ENCODE peak calls at places on chromosomes 7 and 10, in four cellular contexts. One of them, this sample, is unnamed.

GRCh38 chr7:114567416-114567815 is 152.8 kb downstream of the FOXP2 start:
- DNase-seq in GM06990: no peak
- DNase-seq in neural progenitor cell: no peak
- DNase-seq in cardiac muscle cell: no peak
- DNase-seq in this sample: no peak

GRCh38 chr7:33743594-33743993 is 161.7 kb upstream of the BMPER start:
- DNase-seq in GM06990: no peak
- DNase-seq in neural progenitor cell: no peak
- DNase-seq in cardiac muscle cell: peak
- DNase-seq in this sample: no peak

GRCh38 chr10:109411897-109412296 is 511.4 kb downstream of the XPNPEP1 start:
- DNase-seq in cardiac muscle cell: no peak
- DNase-seq in GM06990: no peak
- DNase-seq in neural progenitor cell: no peak
- DNase-seq in this sample: no peak

GRCh38 chr7:27774717-27775328 is 34.9 kb downstream of the TAX1BP1 start:
- DNase-seq in cardiac muscle cell: peak
- DNase-seq in neural progenitor cell: peak
- DNase-seq in GM06990: no peak
- DNase-seq in this sample: no peak

GRCh38 chr7:3867847-3868246 is 566.8 kb downstream of the SDK1 start:
- DNase-seq in cardiac muscle cell: peak
- DNase-seq in neural progenitor cell: no peak
- DNase-seq in GM06990: no peak
- DNase-seq in this sample: no peak

GRCh38 chr7:42289473-42289872 is 52.5 kb upstream of the GLI3 start:
- DNase-seq in neural progenitor cell: no peak
- DNase-seq in GM06990: no peak
- DNase-seq in cardiac muscle cell: no peak
- DNase-seq in this sample: no peak

GRCh38 chr10:77563638-77564270 is 73.9 kb downstream of the KCNMA1 start:
- DNase-seq in neural progenitor cell: no peak
- DNase-seq in cardiac muscle cell: no peak
- DNase-seq in GM06990: no peak
- DNase-seq in this sample: no peak

GRCh38 chr10:188546-188945 is 53.3 kb downstream of the ZMYND11 start:
- DNase-seq in GM06990: no peak
- DNase-seq in neural progenitor cell: no peak
- DNase-seq in cardiac muscle cell: no peak
- DNase-seq in this sample: no peak

GRCh38 chr10:26881600-26882331 is 21.0 kb upstream of the ABI1 start:
- DNase-seq in cardiac muscle cell: peak
- DNase-seq in neural progenitor cell: peak
- DNase-seq in GM06990: no peak
- DNase-seq in this sample: no peak

DNA sequence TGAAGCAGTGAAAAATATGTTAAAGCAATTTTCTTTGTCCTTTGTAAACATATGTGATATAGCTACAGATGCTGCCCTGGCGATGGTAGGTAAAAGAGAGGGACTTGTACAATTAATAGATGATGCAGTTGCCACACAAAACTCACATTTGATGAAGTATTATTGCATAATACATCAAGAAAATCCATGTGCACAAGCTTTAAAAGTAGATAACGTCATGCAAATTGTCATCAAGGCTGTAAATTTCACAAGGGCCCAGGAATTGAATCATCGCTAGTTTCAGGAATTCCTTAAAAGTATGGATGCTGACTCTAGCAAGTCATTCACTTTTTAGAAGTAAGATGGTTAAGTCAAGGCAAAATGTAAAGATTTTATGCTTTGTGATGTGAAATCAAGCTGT is 10.0 kb downstream of the CYP3A5 start:
- DNase-seq in cardiac muscle cell: no peak
- DNase-seq in neural progenitor cell: no peak
- DNase-seq in GM06990: no peak
- DNase-seq in this sample: no peak
- H3K4me3 ChIP-seq in cardiac muscle cell: no peak
- H3K4me3 ChIP-seq in neural progenitor cell: no peak
- H3K4me3 ChIP-seq in GM06990: no peak
- H3K4me3 ChIP-seq in this sample: no peak

GRCh38 chr10:105718207-105718995 is 1077.3 kb downstream of the SORCS3 start:
- DNase-seq in neural progenitor cell: no peak
- DNase-seq in cardiac muscle cell: no peak
- DNase-seq in GM06990: no peak
- DNase-seq in this sample: no peak
- H3K4me3 ChIP-seq in neural progenitor cell: no peak
- H3K4me3 ChIP-seq in cardiac muscle cell: no peak
- H3K4me3 ChIP-seq in GM06990: no peak
- H3K4me3 ChIP-seq in this sample: no peak

DNA sequence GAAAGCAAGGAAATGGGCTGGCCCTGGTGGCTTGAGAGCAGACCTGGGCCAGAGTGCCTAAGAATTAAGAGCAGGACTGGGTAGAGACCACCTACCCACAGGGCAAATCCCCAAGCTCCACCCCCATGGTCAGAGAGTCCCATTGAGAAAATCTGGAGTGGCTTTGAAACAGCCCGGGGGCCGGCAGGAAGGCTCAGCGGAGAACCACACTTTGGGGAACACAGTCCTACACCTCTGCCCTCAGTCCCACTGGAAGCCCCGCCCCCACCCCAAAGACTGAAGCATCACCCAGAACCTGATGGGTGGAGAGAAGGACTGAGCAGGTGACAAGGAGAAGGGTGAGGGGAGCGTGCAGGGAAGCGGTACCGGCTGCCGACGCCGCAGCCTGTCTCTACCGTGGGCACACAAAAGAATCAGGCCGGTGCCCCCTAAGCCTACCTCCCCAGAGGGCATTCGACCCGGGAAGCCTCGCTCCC is 3.6 kb downstream of the SMARCD3 start:
- DNase-seq in GM06990: no peak
- DNase-seq in cardiac muscle cell: no peak
- DNase-seq in neural progenitor cell: peak
- DNase-seq in this sample: no peak
- H3K4me3 ChIP-seq in GM06990: no peak
- H3K4me3 ChIP-seq in cardiac muscle cell: peak
- H3K4me3 ChIP-seq in neural progenitor cell: peak
- H3K4me3 ChIP-seq in this sample: peak

GRCh38 chr7:54166419-54166818 is 375.8 kb upstream of the VSTM2A start:
- DNase-seq in neural progenitor cell: no peak
- DNase-seq in cardiac muscle cell: no peak
- DNase-seq in GM06990: no peak
- DNase-seq in this sample: no peak
- H3K4me3 ChIP-seq in neural progenitor cell: no peak
- H3K4me3 ChIP-seq in cardiac muscle cell: no peak
- H3K4me3 ChIP-seq in GM06990: no peak
- H3K4me3 ChIP-seq in this sample: no peak

DNA sequence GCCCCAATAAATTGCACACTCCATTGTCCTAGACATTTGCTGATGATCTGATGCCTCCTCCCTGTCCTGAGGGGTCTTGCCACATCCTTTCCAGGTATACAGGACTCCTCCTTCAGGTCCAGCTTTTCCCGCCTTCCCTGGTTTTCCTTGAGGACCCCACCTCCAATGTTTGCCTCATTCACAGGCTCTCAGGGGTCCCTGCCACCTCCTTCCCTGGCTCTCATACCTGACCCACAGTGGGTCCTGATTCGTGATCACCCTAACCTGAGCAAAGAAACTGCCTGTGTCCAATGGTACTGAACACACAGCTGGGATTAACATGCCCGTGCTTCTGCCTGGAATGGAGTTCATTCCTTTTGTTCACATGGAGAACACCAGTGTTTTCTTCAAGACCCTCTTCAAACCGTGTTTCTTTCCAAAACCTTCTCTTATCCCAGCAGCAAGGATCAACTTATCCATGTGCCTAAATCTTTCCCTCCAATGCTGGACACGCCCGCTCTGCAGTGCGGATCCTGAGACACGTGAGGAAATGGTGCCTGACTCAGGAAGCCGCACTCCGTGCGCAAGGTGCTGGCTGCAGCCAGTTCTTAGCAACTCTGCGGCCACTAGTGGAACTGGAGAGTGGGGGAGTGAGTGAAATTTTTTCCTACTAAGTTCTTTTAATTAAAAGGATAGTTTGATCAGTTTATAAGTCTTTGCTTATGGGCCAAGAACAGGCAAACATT is 354.6 kb upstream of the SHH start:
- DNase-seq in GM06990: no peak
- DNase-seq in neural progenitor cell: no peak
- DNase-seq in cardiac muscle cell: no peak
- DNase-seq in this sample: no peak
- H3K4me3 ChIP-seq in GM06990: no peak
- H3K4me3 ChIP-seq in neural progenitor cell: no peak
- H3K4me3 ChIP-seq in cardiac muscle cell: no peak
- H3K4me3 ChIP-seq in this sample: no peak

GRCh38 chr7:11698273-11698930 is 133.6 kb downstream of the THSD7A start:
- DNase-seq in neural progenitor cell: no peak
- DNase-seq in GM06990: no peak
- DNase-seq in cardiac muscle cell: peak
- DNase-seq in this sample: no peak
- H3K4me3 ChIP-seq in neural progenitor cell: no peak
- H3K4me3 ChIP-seq in GM06990: no peak
- H3K4me3 ChIP-seq in cardiac muscle cell: no peak
- H3K4me3 ChIP-seq in this sample: no peak

DNA sequence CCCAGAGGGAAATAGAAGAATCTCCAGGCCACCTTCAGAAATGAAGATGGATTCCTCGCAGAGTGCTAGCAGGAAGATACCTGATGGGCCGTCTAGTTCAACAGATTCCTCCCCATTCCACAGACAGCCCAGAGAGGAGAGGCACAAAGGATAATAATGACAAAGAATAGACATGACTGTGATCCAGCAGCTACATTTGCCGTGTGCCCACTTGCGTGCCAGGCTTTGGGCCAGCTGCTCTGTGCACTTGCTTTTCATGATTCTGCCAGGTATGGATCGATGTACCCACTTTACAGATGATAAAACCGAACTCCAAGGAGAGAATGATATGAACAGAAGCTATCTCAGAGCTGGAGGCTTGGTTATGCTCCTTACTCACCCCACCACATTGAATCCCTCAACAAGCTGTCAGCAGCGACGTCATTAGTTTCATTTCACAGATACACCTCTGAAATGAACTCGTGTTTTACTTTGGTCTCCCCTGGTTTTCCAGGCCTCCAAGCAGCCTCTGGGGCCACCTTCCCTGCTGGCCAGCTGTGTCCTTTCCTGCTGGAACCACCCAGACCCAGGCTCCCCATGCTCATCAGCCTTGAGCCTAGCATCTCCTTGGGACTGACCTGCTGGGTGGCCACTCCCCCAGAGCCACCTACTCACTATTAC is 11.9 kb upstream of the WDFY4 start:
- DNase-seq in cardiac muscle cell: no peak
- DNase-seq in GM06990: peak
- DNase-seq in neural progenitor cell: no peak
- DNase-seq in this sample: no peak
- H3K4me3 ChIP-seq in cardiac muscle cell: no peak
- H3K4me3 ChIP-seq in GM06990: peak
- H3K4me3 ChIP-seq in neural progenitor cell: no peak
- H3K4me3 ChIP-seq in this sample: no peak

DNA sequence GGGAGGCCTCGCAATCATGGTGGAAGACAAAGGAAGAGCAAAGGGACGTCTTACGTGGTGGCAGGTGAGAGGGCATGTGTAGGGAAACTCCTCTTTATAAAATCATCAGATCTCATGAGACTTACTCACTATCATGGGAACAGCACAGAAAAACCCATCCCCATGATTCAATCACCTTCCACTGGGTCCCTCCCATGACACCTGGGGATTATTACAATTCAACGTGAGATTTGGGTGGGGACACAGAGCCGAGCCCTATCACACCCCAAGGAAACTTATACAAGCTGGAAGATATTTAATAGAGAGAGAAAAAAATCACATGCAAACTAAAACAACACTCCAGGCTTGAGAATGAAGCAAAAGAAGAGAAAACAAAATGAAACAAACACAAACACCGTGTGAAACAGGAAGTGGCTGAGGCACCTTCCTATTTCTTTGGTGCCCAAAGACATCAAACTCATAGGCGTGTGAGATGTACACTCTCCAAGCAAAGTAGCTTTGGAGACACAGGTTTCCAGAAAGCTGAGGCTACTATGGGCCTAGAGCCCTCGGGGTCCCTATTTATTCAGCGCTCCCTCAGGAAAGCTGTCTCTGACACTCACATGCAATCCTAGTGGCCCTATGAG is 97.2 kb downstream of the PRKCQ start:
- DNase-seq in cardiac muscle cell: no peak
- DNase-seq in neural progenitor cell: no peak
- DNase-seq in GM06990: no peak
- DNase-seq in this sample: no peak
- H3K4me3 ChIP-seq in cardiac muscle cell: no peak
- H3K4me3 ChIP-seq in neural progenitor cell: no peak
- H3K4me3 ChIP-seq in GM06990: no peak
- H3K4me3 ChIP-seq in this sample: no peak

This sample was measured in esophagus squamous epithelium.